ENCODE peak calls at places on chromosomes 1 and 21, in eight cellular contexts. E is left cardiac atrium, G is cardiac septum, R is prostate gland, H is NCI-H510A treated with DMSO at 0.1 percent for 48 hours, W is NAMALWA, N is A172, L is NCI-H1105 treated with DMSO at 0.1 percent for 48 hours. V is an unnamed sample.

GRCh38 chr21:17191346-17191993 is 321.4 kb upstream of the CXADR start:
- DNase-seq in E (no peak), G (no peak), R (no peak), H (no peak), W (no peak), N (no peak), L (no peak), V (no peak)

GRCh38 chr21:9839011-9839661 is 682.2 kb upstream of the TPTE start:
- DNase-seq in E (peak), G (no peak), R (no peak), H (no peak), W (no peak), N (no peak), L (peak), V (no peak)

GRCh38 chr21:44947111-44947929 is 7.5 kb downstream of the SLX9 start:
- DNase-seq in E (peak), G (peak), R (no peak), H (no peak), W (no peak), N (peak), L (no peak), V (no peak)

GRCh38 chr1:61284226-61284854 is 202.0 kb downstream of the NFIA start:
- DNase-seq in E (no peak), G (no peak), R (no peak), H (no peak), W (no peak), N (no peak), L (no peak), V (no peak)

GRCh38 chr1:1399870-1400575 is 888 bp upstream of the CCNL2 start:
- DNase-seq in E (no peak), G (no peak), R (no peak), H (peak), W (peak), N (no peak), L (no peak), V (peak)

GRCh38 chr1:31695327-31695726 is 8.5 kb downstream of the COL16A1 start:
- DNase-seq in E (no peak), G (no peak), R (no peak), H (no peak), W (no peak), N (no peak), L (no peak), V (no peak)

GRCh38 chr1:64917328-64917861 is 49.0 kb downstream of the JAK1 start:
- DNase-seq in E (peak), G (no peak), R (no peak), H (no peak), W (peak), N (peak), L (no peak), V (no peak)

GRCh38 chr1:86704972-86705632 is 726 bp downstream of the SH3GLB1 start:
- DNase-seq in E (peak), G (peak), R (peak), H (peak), W (peak), N (peak), L (peak), V (peak)

GRCh38 chr1:59593798-59594790 is 220.7 kb upstream of the HOOK1 start:
- DNase-seq in E (no peak), G (no peak), R (no peak), H (no peak), W (no peak), N (no peak), L (no peak), V (no peak)

GRCh38 chr1:205477759-205478247 is 22.0 kb upstream of the BLACAT1 start:
- DNase-seq in E (peak), G (no peak), R (peak), H (no peak), W (no peak), N (peak), L (peak), V (no peak)